ENCODE peak calls at places on chromosomes 5 and 9, in seven cellular contexts. One of them, this sample, is unnamed. For H3K9me3, the result is how much of the 10 kb centered on the place peaks cover.

GRCh38 chr9:100150209-100150608 is 51.2 kb downstream of the INVS start:
- DNase-seq in mammary epithelial cell: no peak
- DNase-seq in fibroblast of lung: peak
- DNase-seq in spleen: no peak
- DNase-seq in CD4-positive, alpha-beta T cell: no peak
- DNase-seq in CD8-positive, alpha-beta memory T cell: no peak
- DNase-seq in WERI-Rb-1: no peak
- DNase-seq in this sample: no peak

GRCh38 chr5:151097081-151097480 is 16.2 kb upstream of the TNIP1 start:
- DNase-seq in mammary epithelial cell: no peak
- DNase-seq in fibroblast of lung: no peak
- DNase-seq in spleen: no peak
- DNase-seq in CD4-positive, alpha-beta T cell: no peak
- DNase-seq in CD8-positive, alpha-beta memory T cell: peak
- DNase-seq in WERI-Rb-1: no peak
- DNase-seq in this sample: no peak

GRCh38 chr5:57724836-57725235 is 242.2 kb upstream of the ACTBL2 start:
- DNase-seq in mammary epithelial cell: peak
- DNase-seq in fibroblast of lung: no peak
- DNase-seq in spleen: no peak
- DNase-seq in CD4-positive, alpha-beta T cell: no peak
- DNase-seq in CD8-positive, alpha-beta memory T cell: no peak
- DNase-seq in WERI-Rb-1: no peak
- DNase-seq in this sample: no peak

GRCh38 chr9:109118802-109119438 is 827 bp downstream of the TMEM245 start:
- DNase-seq in mammary epithelial cell: no peak
- DNase-seq in fibroblast of lung: peak
- DNase-seq in spleen: no peak
- DNase-seq in CD4-positive, alpha-beta T cell: no peak
- DNase-seq in CD8-positive, alpha-beta memory T cell: no peak
- DNase-seq in WERI-Rb-1: peak
- DNase-seq in this sample: no peak

GRCh38 chr5:35335752-35336151 is 105.5 kb upstream of the PRLR start:
- DNase-seq in mammary epithelial cell: no peak
- DNase-seq in fibroblast of lung: no peak
- DNase-seq in spleen: no peak
- DNase-seq in CD4-positive, alpha-beta T cell: no peak
- DNase-seq in CD8-positive, alpha-beta memory T cell: no peak
- DNase-seq in WERI-Rb-1: no peak
- DNase-seq in this sample: no peak

GRCh38 chr5:57855831-57856230 is 373.2 kb upstream of the ACTBL2 start:
- DNase-seq in mammary epithelial cell: peak
- DNase-seq in fibroblast of lung: no peak
- DNase-seq in spleen: no peak
- DNase-seq in CD4-positive, alpha-beta T cell: no peak
- DNase-seq in CD8-positive, alpha-beta memory T cell: no peak
- DNase-seq in WERI-Rb-1: no peak
- DNase-seq in this sample: no peak

GRCh38 chr5:122586351-122586750 is 188.5 kb upstream of the SNX2 start:
- DNase-seq in mammary epithelial cell: no peak
- DNase-seq in fibroblast of lung: peak
- DNase-seq in spleen: no peak
- DNase-seq in CD4-positive, alpha-beta T cell: no peak
- DNase-seq in CD8-positive, alpha-beta memory T cell: no peak
- DNase-seq in WERI-Rb-1: no peak
- DNase-seq in this sample: no peak

GRCh38 chr9:77092536-77092935 is 73.1 kb downstream of the FOXB2 start:
- DNase-seq in mammary epithelial cell: no peak
- DNase-seq in fibroblast of lung: no peak
- DNase-seq in spleen: no peak
- DNase-seq in CD4-positive, alpha-beta T cell: no peak
- DNase-seq in CD8-positive, alpha-beta memory T cell: no peak
- DNase-seq in WERI-Rb-1: no peak
- DNase-seq in this sample: no peak

GRCh38 chr5:169652057-169652456 is 15.0 kb downstream of the DOCK2 start:
- DNase-seq in mammary epithelial cell: no peak
- DNase-seq in fibroblast of lung: no peak
- DNase-seq in spleen: no peak
- DNase-seq in CD4-positive, alpha-beta T cell: no peak
- DNase-seq in CD8-positive, alpha-beta memory T cell: no peak
- DNase-seq in WERI-Rb-1: no peak
- DNase-seq in this sample: no peak

GRCh38 chr9:99873531-99873930 is 32.9 kb upstream of the STX17 start:
- DNase-seq in mammary epithelial cell: peak
- DNase-seq in fibroblast of lung: peak
- DNase-seq in spleen: no peak
- DNase-seq in CD4-positive, alpha-beta T cell: no peak
- DNase-seq in CD8-positive, alpha-beta memory T cell: no peak
- DNase-seq in WERI-Rb-1: no peak
- DNase-seq in this sample: no peak

GRCh38 chr9:119078015-119078414 is 291.2 kb downstream of the BRINP1 start:
- DNase-seq in mammary epithelial cell: no peak
- DNase-seq in fibroblast of lung: no peak
- DNase-seq in spleen: no peak
- DNase-seq in CD4-positive, alpha-beta T cell: no peak
- DNase-seq in CD8-positive, alpha-beta memory T cell: no peak
- DNase-seq in WERI-Rb-1: no peak
- DNase-seq in this sample: no peak

GRCh38 chr9:123033352-123033751 is at the start of gene GPR21:
- DNase-seq in mammary epithelial cell: no peak
- DNase-seq in fibroblast of lung: no peak
- DNase-seq in spleen: no peak
- DNase-seq in CD4-positive, alpha-beta T cell: no peak
- DNase-seq in CD8-positive, alpha-beta memory T cell: no peak
- DNase-seq in WERI-Rb-1: no peak
- DNase-seq in this sample: no peak

GRCh38 chr9:90085633-90086032 is 480.8 kb downstream of the GADD45G start:
- DNase-seq in mammary epithelial cell: no peak
- DNase-seq in fibroblast of lung: no peak
- DNase-seq in spleen: no peak
- DNase-seq in CD4-positive, alpha-beta T cell: no peak
- DNase-seq in CD8-positive, alpha-beta memory T cell: no peak
- DNase-seq in WERI-Rb-1: peak
- DNase-seq in this sample: no peak

GRCh38 chr9:134690946-134691694 is 49.5 kb downstream of the COL5A1 start:
- DNase-seq in mammary epithelial cell: no peak
- DNase-seq in fibroblast of lung: no peak
- DNase-seq in spleen: peak
- DNase-seq in CD4-positive, alpha-beta T cell: no peak
- DNase-seq in CD8-positive, alpha-beta memory T cell: no peak
- DNase-seq in WERI-Rb-1: peak
- DNase-seq in this sample: no peak

GRCh38 chr9:94680020-94680419 is 40.7 kb upstream of the FBP1 start:
- DNase-seq in mammary epithelial cell: no peak
- DNase-seq in fibroblast of lung: no peak
- DNase-seq in spleen: no peak
- DNase-seq in CD4-positive, alpha-beta T cell: no peak
- DNase-seq in CD8-positive, alpha-beta memory T cell: no peak
- DNase-seq in WERI-Rb-1: no peak
- DNase-seq in this sample: no peak

GRCh38 chr9:82489579-82489915 is 501.0 kb downstream of the SPATA31D1 start:
- DNase-seq in mammary epithelial cell: peak
- DNase-seq in fibroblast of lung: peak
- DNase-seq in spleen: no peak
- DNase-seq in CD4-positive, alpha-beta T cell: no peak
- DNase-seq in CD8-positive, alpha-beta memory T cell: no peak
- DNase-seq in WERI-Rb-1: no peak
- DNase-seq in this sample: no peak

GRCh38 chr5:69329905-69330489 is 2.6 kb downstream of the CCDC125 start:
- DNase-seq in mammary epithelial cell: no peak
- DNase-seq in fibroblast of lung: no peak
- DNase-seq in spleen: no peak
- DNase-seq in CD4-positive, alpha-beta T cell: no peak
- DNase-seq in CD8-positive, alpha-beta memory T cell: no peak
- DNase-seq in WERI-Rb-1: no peak
- DNase-seq in this sample: no peak

GRCh38 chr9:79812507-79813261 is 240.9 kb downstream of the TLE4 start:
- DNase-seq in mammary epithelial cell: no peak
- DNase-seq in fibroblast of lung: no peak
- DNase-seq in spleen: no peak
- DNase-seq in CD4-positive, alpha-beta T cell: no peak
- DNase-seq in CD8-positive, alpha-beta memory T cell: no peak
- DNase-seq in WERI-Rb-1: no peak
- DNase-seq in this sample: no peak

GRCh38 chr9:77251050-77251449 is 73.7 kb downstream of the VPS13A start:
- DNase-seq in mammary epithelial cell: no peak
- DNase-seq in fibroblast of lung: no peak
- DNase-seq in spleen: no peak
- DNase-seq in CD4-positive, alpha-beta T cell: no peak
- DNase-seq in CD8-positive, alpha-beta memory T cell: no peak
- DNase-seq in WERI-Rb-1: no peak
- DNase-seq in this sample: no peak

GRCh38 chr9:125748511-125749099 is 1.4 kb downstream of the PBX3 start:
- DNase-seq in mammary epithelial cell: peak
- DNase-seq in fibroblast of lung: no peak
- DNase-seq in spleen: peak
- DNase-seq in CD4-positive, alpha-beta T cell: peak
- DNase-seq in CD8-positive, alpha-beta memory T cell: no peak
- DNase-seq in WERI-Rb-1: no peak
- DNase-seq in this sample: no peak

GRCh38 chr5:80960531-80961375 is 590 bp downstream of the RASGRF2 start:
- DNase-seq in mammary epithelial cell: peak
- DNase-seq in fibroblast of lung: peak
- DNase-seq in spleen: peak
- DNase-seq in CD4-positive, alpha-beta T cell: peak
- DNase-seq in CD8-positive, alpha-beta memory T cell: peak
- DNase-seq in WERI-Rb-1: peak
- DNase-seq in this sample: peak

GRCh38 chr9:135503371-135504261 is 3.1 kb downstream of the MRPS2 start:
- DNase-seq in mammary epithelial cell: no peak
- DNase-seq in fibroblast of lung: no peak
- DNase-seq in spleen: peak
- DNase-seq in CD4-positive, alpha-beta T cell: no peak
- DNase-seq in CD8-positive, alpha-beta memory T cell: peak
- DNase-seq in WERI-Rb-1: no peak
- DNase-seq in this sample: no peak

GRCh38 chr5:97181856-97182545 is 1.0 kb downstream of the RIOK2 start:
- DNase-seq in mammary epithelial cell: peak
- DNase-seq in fibroblast of lung: peak
- DNase-seq in spleen: no peak
- DNase-seq in CD4-positive, alpha-beta T cell: no peak
- DNase-seq in CD8-positive, alpha-beta memory T cell: no peak
- DNase-seq in WERI-Rb-1: no peak
- DNase-seq in this sample: no peak

GRCh38 chr9:98087420-98088354 is 31.2 kb downstream of the NANS start:
- DNase-seq in mammary epithelial cell: peak
- DNase-seq in fibroblast of lung: peak
- DNase-seq in spleen: peak
- DNase-seq in CD4-positive, alpha-beta T cell: no peak
- DNase-seq in CD8-positive, alpha-beta memory T cell: peak
- DNase-seq in WERI-Rb-1: no peak
- DNase-seq in this sample: peak

GRCh38 chr9:93087971-93088655 is 7.9 kb upstream of the CARD19 start:
- DNase-seq in mammary epithelial cell: no peak
- DNase-seq in fibroblast of lung: no peak
- DNase-seq in spleen: peak
- DNase-seq in CD4-positive, alpha-beta T cell: peak
- DNase-seq in CD8-positive, alpha-beta memory T cell: no peak
- DNase-seq in WERI-Rb-1: no peak
- DNase-seq in this sample: no peak
- H3K9me3 ChIP-seq in mammary epithelial cell: under half
- H3K9me3 ChIP-seq in fibroblast of lung: under half
- H3K9me3 ChIP-seq in spleen: under half
- H3K9me3 ChIP-seq in CD4-positive, alpha-beta T cell: under half
- H3K9me3 ChIP-seq in CD8-positive, alpha-beta memory T cell: under half
- H3K9me3 ChIP-seq in WERI-Rb-1: under half
- H3K9me3 ChIP-seq in this sample: under half

DNA sequence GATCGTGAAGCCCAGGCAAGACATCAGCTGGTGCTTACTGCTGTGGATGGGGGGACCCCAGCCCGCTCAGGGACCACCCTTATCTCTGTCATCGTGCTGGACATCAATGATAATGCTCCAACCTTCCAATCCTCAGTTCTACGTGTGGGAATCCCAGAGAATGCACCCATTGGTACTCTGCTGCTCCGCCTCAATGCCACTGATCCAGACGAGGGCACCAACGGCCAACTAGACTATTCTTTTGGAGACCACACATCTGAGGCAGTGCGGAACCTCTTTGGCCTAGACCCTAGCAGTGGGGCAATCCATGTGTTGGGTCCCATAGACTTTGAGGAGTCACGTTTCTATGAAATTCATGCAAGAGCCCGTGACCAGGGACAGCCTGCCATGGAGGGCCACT is 960 bp downstream of the PCDHGC5 start:
- DNase-seq in mammary epithelial cell: no peak
- DNase-seq in fibroblast of lung: no peak
- DNase-seq in spleen: no peak
- DNase-seq in CD4-positive, alpha-beta T cell: no peak
- DNase-seq in CD8-positive, alpha-beta memory T cell: no peak
- DNase-seq in WERI-Rb-1: no peak
- DNase-seq in this sample: no peak
- H3K9me3 ChIP-seq in mammary epithelial cell: under half
- H3K9me3 ChIP-seq in fibroblast of lung: under half
- H3K9me3 ChIP-seq in spleen: under half
- H3K9me3 ChIP-seq in CD4-positive, alpha-beta T cell: under half
- H3K9me3 ChIP-seq in CD8-positive, alpha-beta memory T cell: under half
- H3K9me3 ChIP-seq in WERI-Rb-1: under half
- H3K9me3 ChIP-seq in this sample: under half

DNA sequence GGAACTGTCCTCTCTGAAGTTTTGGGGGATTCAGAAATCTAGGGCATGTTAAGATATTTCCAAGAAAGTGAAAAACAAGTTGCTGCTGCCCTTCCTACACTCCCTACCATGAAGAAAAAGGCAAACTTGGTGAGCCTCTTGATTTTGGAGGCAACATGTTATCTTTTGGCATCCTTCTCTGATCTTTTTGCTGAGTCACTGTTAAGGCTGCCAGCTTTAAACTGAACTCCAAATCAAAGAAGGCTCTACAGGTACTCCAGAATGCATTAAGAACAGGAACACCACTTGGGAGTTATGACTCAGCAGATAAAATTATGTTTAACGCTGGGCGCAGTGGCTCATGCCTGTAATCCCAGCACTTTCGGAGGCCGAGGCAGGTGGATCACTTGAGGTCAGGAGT is 24.0 kb downstream of the PCDHB15 start:
- DNase-seq in mammary epithelial cell: no peak
- DNase-seq in fibroblast of lung: no peak
- DNase-seq in spleen: no peak
- DNase-seq in CD4-positive, alpha-beta T cell: no peak
- DNase-seq in CD8-positive, alpha-beta memory T cell: no peak
- DNase-seq in WERI-Rb-1: no peak
- DNase-seq in this sample: no peak
- H3K9me3 ChIP-seq in mammary epithelial cell: under half
- H3K9me3 ChIP-seq in fibroblast of lung: under half
- H3K9me3 ChIP-seq in spleen: half or more
- H3K9me3 ChIP-seq in CD4-positive, alpha-beta T cell: half or more
- H3K9me3 ChIP-seq in CD8-positive, alpha-beta memory T cell: under half
- H3K9me3 ChIP-seq in WERI-Rb-1: under half
- H3K9me3 ChIP-seq in this sample: under half

DNA sequence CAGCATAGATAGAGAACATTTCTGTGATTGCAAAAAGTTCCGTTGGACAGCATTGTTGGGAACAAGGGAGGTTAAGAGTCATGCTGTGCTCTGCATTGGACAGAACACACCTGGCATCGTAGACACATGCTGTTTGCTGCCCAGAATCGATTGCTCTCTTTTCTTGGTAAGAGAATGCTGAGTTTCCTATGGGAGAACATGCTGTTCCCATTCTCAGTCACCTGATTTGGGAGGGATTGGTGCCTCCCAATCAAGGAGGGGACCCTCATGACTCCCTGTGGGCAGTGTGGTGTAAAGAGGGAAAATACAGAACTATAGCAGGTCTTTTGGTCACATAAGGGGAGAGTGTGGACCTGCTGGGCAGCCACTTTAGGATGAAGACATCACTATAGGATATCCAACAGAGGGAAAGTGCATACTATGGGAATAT is 555.4 kb upstream of the CLINT1 start:
- DNase-seq in mammary epithelial cell: no peak
- DNase-seq in fibroblast of lung: peak
- DNase-seq in spleen: no peak
- DNase-seq in CD4-positive, alpha-beta T cell: no peak
- DNase-seq in CD8-positive, alpha-beta memory T cell: no peak
- DNase-seq in WERI-Rb-1: no peak
- DNase-seq in this sample: no peak
- H3K9me3 ChIP-seq in mammary epithelial cell: under half
- H3K9me3 ChIP-seq in fibroblast of lung: under half
- H3K9me3 ChIP-seq in spleen: under half
- H3K9me3 ChIP-seq in CD4-positive, alpha-beta T cell: under half
- H3K9me3 ChIP-seq in CD8-positive, alpha-beta memory T cell: under half
- H3K9me3 ChIP-seq in WERI-Rb-1: under half
- H3K9me3 ChIP-seq in this sample: under half

This sample was measured in T-helper 17 cell.